ENCODE peak calls at places on chromosomes 12 and 14, in eight cellular contexts. A, U, B, R, H, P, Q and V are unnamed samples.

GRCh38 chr14:64708148-64709004 is 4.2 kb downstream of the PLEKHG3 start:
- DNase-seq in A (no peak), U (peak), B (no peak), R (peak), H (peak), P (peak), Q (no peak), V (peak)

GRCh38 chr12:93109794-93110203 is 180.7 kb upstream of the EEA1 start:
- DNase-seq in A (no peak), U (no peak), B (no peak), R (no peak), H (peak), P (no peak), Q (no peak), V (no peak)

GRCh38 chr14:50874842-50875241 is 3.0 kb downstream of the ABHD12B start:
- DNase-seq in A (no peak), U (no peak), B (no peak), R (no peak), H (no peak), P (no peak), Q (no peak), V (no peak)

GRCh38 chr14:75793806-75794205 is 132.8 kb downstream of the TTLL5 start:
- DNase-seq in A (peak), U (no peak), B (no peak), R (no peak), H (no peak), P (no peak), Q (no peak), V (no peak)

GRCh38 chr12:65941388-65941787 is 117.1 kb downstream of the HMGA2 start:
- DNase-seq in A (peak), U (no peak), B (peak), R (no peak), H (no peak), P (no peak), Q (no peak), V (peak)

GRCh38 chr14:88189840-88190191 is 133.3 kb downstream of the KCNK10 start:
- DNase-seq in A (no peak), U (no peak), B (no peak), R (no peak), H (no peak), P (no peak), Q (no peak), V (no peak)

GRCh38 chr14:100709956-100710284 is 16.8 kb upstream of the DLK1 start:
- DNase-seq in A (no peak), U (no peak), B (no peak), R (no peak), H (no peak), P (no peak), Q (no peak), V (no peak)

GRCh38 chr12:56720696-56721615 is 4.1 kb downstream of the NACA start:
- DNase-seq in A (no peak), U (no peak), B (no peak), R (no peak), H (no peak), P (no peak), Q (no peak), V (no peak)

GRCh38 chr14:97634786-97635185 is 837.6 kb downstream of the VRK1 start:
- DNase-seq in A (no peak), U (no peak), B (no peak), R (no peak), H (no peak), P (no peak), Q (no peak), V (no peak)

GRCh38 chr14:81561084-81561775 is 27.6 kb upstream of the SEL1L start:
- DNase-seq in A (no peak), U (no peak), B (no peak), R (peak), H (no peak), P (no peak), Q (no peak), V (no peak)

GRCh38 chr14:86654558-86655184 is 1124.7 kb downstream of the FLRT2 start:
- DNase-seq in A (peak), U (peak), B (peak), R (peak), H (peak), P (peak), Q (no peak), V (peak)

GRCh38 chr12:88298014-88298682 is 156.0 kb downstream of the TMTC3 start:
- DNase-seq in A (no peak), U (no peak), B (no peak), R (no peak), H (no peak), P (no peak), Q (no peak), V (no peak)

GRCh38 chr12:96399081-96399918 is 939 bp downstream of the CDK17 start:
- DNase-seq in A (peak), U (peak), B (peak), R (peak), H (peak), P (peak), Q (peak), V (peak)

GRCh38 chr12:119225454-119225853 is 46.7 kb downstream of the HSPB8 start:
- DNase-seq in A (no peak), U (no peak), B (no peak), R (no peak), H (no peak), P (no peak), Q (no peak), V (no peak)

GRCh38 chr12:89928467-89928866 is 219.8 kb upstream of the ATP2B1 start:
- DNase-seq in A (no peak), U (no peak), B (no peak), R (no peak), H (no peak), P (no peak), Q (no peak), V (no peak)